ENCODE peak calls at places on chromosomes 13 and 19, in four cellular contexts. One of them, this sample, is unnamed.

GRCh38 chr13:106513025-106513424 is 22.4 kb downstream of the EFNB2 start:
- DNase-seq in B cell: no peak
- DNase-seq in uterus: no peak
- DNase-seq in fibroblast of lung: peak
- DNase-seq in this sample: no peak

GRCh38 chr19:41563847-41564514 is 12.0 kb upstream of the CEACAM21 start:
- DNase-seq in B cell: peak
- DNase-seq in uterus: no peak
- DNase-seq in fibroblast of lung: no peak
- DNase-seq in this sample: peak

GRCh38 chr13:114122591-114123211 is 9.7 kb downstream of the RASA3 start:
- DNase-seq in B cell: no peak
- DNase-seq in uterus: no peak
- DNase-seq in fibroblast of lung: no peak
- DNase-seq in this sample: no peak

GRCh38 chr19:48853483-48853882 is 14.9 kb downstream of the PLEKHA4 start:
- DNase-seq in B cell: no peak
- DNase-seq in uterus: no peak
- DNase-seq in fibroblast of lung: no peak
- DNase-seq in this sample: no peak

GRCh38 chr19:32173836-32174235 is 171.6 kb upstream of the ZNF507 start:
- DNase-seq in B cell: no peak
- DNase-seq in uterus: no peak
- DNase-seq in fibroblast of lung: no peak
- DNase-seq in this sample: no peak

GRCh38 chr13:113153810-113154748 is 4.4 kb upstream of the PROZ start:
- DNase-seq in B cell: peak
- DNase-seq in uterus: peak
- DNase-seq in fibroblast of lung: peak
- DNase-seq in this sample: peak

GRCh38 chr13:63497601-63498000 is 2082.0 kb upstream of the PCDH20 start:
- DNase-seq in B cell: no peak
- DNase-seq in uterus: no peak
- DNase-seq in fibroblast of lung: peak
- DNase-seq in this sample: no peak

GRCh38 chr19:29843180-29844051 is 31.6 kb downstream of the CCNE1 start:
- DNase-seq in B cell: no peak
- DNase-seq in uterus: no peak
- DNase-seq in fibroblast of lung: no peak
- DNase-seq in this sample: no peak

GRCh38 chr19:48487944-48488343 is 18.8 kb downstream of the CYTH2 start:
- DNase-seq in B cell: no peak
- DNase-seq in uterus: no peak
- DNase-seq in fibroblast of lung: peak
- DNase-seq in this sample: no peak

GRCh38 chr13:53112522-53112921 is 83.9 kb downstream of the OLFM4 start:
- DNase-seq in B cell: no peak
- DNase-seq in uterus: no peak
- DNase-seq in fibroblast of lung: no peak
- DNase-seq in this sample: no peak

GRCh38 chr19:4474504-4475136 is 2.5 kb downstream of the HDGFL2 start:
- DNase-seq in B cell: no peak
- DNase-seq in uterus: no peak
- DNase-seq in fibroblast of lung: peak
- DNase-seq in this sample: peak

GRCh38 chr19:16327131-16327450 is 2.5 kb downstream of the KLF2 start:
- DNase-seq in B cell: no peak
- DNase-seq in uterus: no peak
- DNase-seq in fibroblast of lung: no peak
- DNase-seq in this sample: no peak

GRCh38 chr13:106453101-106453500 is 82.4 kb downstream of the EFNB2 start:
- DNase-seq in B cell: no peak
- DNase-seq in uterus: no peak
- DNase-seq in fibroblast of lung: no peak
- DNase-seq in this sample: no peak

GRCh38 chr19:16588089-16588823 is 16.0 kb upstream of the SLC35E1 start:
- DNase-seq in B cell: peak
- DNase-seq in uterus: no peak
- DNase-seq in fibroblast of lung: peak
- DNase-seq in this sample: peak

GRCh38 chr13:99916366-99917103 is 55.0 kb downstream of the ZIC5 start:
- DNase-seq in B cell: no peak
- DNase-seq in uterus: no peak
- DNase-seq in fibroblast of lung: peak
- DNase-seq in this sample: peak

GRCh38 chr19:2495651-2496316 is 19.9 kb downstream of the GADD45B start:
- DNase-seq in B cell: peak
- DNase-seq in uterus: peak
- DNase-seq in fibroblast of lung: no peak
- DNase-seq in this sample: no peak

GRCh38 chr13:111415765-111416164 is 95.3 kb downstream of the TEX29 start:
- DNase-seq in B cell: no peak
- DNase-seq in uterus: no peak
- DNase-seq in fibroblast of lung: no peak
- DNase-seq in this sample: no peak

GRCh38 chr19:33248954-33249613 is 23.4 kb upstream of the SLC7A10 start:
- DNase-seq in B cell: no peak
- DNase-seq in uterus: no peak
- DNase-seq in fibroblast of lung: no peak
- DNase-seq in this sample: no peak

GRCh38 chr13:100128373-100128772 is 39.5 kb downstream of the PCCA start:
- DNase-seq in B cell: no peak
- DNase-seq in uterus: no peak
- DNase-seq in fibroblast of lung: peak
- DNase-seq in this sample: no peak

GRCh38 chr13:41308241-41308640 is 2.8 kb upstream of the NAA16 start:
- DNase-seq in B cell: no peak
- DNase-seq in uterus: no peak
- DNase-seq in fibroblast of lung: peak
- DNase-seq in this sample: no peak

GRCh38 chr19:38209671-38210457 is 14.2 kb downstream of the DPF1 start:
- DNase-seq in B cell: no peak
- DNase-seq in uterus: peak
- DNase-seq in fibroblast of lung: peak
- DNase-seq in this sample: no peak

GRCh38 chr19:45770192-45771101 is 1.4 kb upstream of the SIX5 start:
- DNase-seq in B cell: peak
- DNase-seq in uterus: peak
- DNase-seq in fibroblast of lung: peak
- DNase-seq in this sample: peak

GRCh38 chr13:80072231-80072630 is 268.7 kb downstream of the SPRY2 start:
- DNase-seq in B cell: no peak
- DNase-seq in uterus: no peak
- DNase-seq in fibroblast of lung: no peak
- DNase-seq in this sample: no peak

GRCh38 chr13:24627090-24627714 is 53.0 kb upstream of the ATP12A start:
- DNase-seq in B cell: no peak
- DNase-seq in uterus: no peak
- DNase-seq in fibroblast of lung: no peak
- DNase-seq in this sample: no peak

GRCh38 chr19:15421726-15422260 is 3.0 kb upstream of the AKAP8L start:
- DNase-seq in B cell: no peak
- DNase-seq in uterus: no peak
- DNase-seq in fibroblast of lung: no peak
- DNase-seq in this sample: no peak

GRCh38 chr19:36547001-36547732 is 19.1 kb upstream of the ZNF260 start:
- DNase-seq in B cell: no peak
- DNase-seq in uterus: no peak
- DNase-seq in fibroblast of lung: peak
- DNase-seq in this sample: no peak

DNA sequence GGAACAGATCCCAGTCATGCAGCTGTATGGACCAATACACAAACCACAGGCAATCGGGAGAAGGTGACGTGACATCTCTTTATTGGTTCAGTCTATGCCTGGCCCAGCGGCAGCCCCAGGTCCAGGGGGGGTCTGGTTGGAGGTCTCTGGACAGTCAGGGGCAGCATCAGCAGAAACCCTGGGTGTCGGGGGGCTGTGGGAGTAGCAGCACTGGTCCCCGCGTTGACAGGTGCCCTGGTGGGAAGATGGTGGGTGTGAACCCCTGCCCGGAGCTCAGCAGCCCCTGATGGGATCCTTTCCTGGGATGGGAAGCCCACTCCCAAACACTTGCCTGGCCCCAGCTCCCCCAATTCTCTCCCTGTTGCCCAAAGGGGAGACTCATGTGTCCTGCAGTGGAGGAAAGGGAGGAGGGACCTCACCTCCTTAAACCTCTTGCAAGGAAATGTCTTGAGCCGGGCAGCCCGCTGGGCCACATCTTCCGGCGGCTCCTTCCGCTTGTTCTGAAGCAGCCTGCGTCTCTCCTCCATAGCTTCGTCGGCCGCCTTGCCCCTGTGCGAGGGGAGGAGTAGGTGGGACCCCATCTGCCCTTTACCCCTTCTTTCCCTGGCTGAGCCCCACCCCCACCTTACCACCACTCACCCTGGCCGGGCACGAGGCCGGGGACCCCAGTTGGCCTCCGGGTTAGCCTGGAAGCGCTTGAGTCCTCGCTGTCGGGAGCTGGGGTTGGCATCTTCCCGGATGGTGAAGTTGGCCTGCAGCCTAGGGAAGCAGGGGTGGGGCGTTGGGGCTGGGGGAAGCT is 2.4 kb upstream of the LYL1 start:
- DNase-seq in B cell: peak
- DNase-seq in uterus: peak
- DNase-seq in fibroblast of lung: no peak
- DNase-seq in this sample: peak
- TF ChIP-seq CTCF in B cell: peak
- TF ChIP-seq CTCF in uterus: no peak
- TF ChIP-seq CTCF in fibroblast of lung: no peak
- TF ChIP-seq CTCF in this sample: no peak

DNA sequence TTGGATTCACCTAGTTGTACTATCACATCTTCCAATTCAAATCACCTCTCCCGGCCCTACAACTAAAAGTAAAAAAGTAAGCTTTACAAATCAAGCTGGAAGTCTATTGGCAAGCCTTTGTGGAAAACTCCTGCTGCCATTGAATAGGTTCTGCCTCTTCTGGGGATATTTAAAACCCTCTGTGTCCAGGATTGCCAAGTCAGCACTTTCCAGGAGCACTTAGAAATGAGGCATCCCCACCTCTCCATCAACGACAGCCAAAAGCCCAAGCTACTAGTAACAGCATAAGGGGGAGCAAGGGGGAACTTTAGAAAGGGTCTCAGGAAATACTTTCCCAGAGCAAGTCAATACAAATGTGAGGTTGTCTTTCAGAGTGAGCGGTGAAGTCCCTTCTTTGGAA is 85.0 kb upstream of the OBI1 start:
- DNase-seq in B cell: no peak
- DNase-seq in uterus: no peak
- DNase-seq in fibroblast of lung: no peak
- DNase-seq in this sample: no peak
- TF ChIP-seq CTCF in B cell: no peak
- TF ChIP-seq CTCF in uterus: no peak
- TF ChIP-seq CTCF in fibroblast of lung: no peak
- TF ChIP-seq CTCF in this sample: no peak

GRCh38 chr13:90336507-90336906 is 1011.0 kb upstream of the MIR17HG start:
- DNase-seq in B cell: no peak
- DNase-seq in uterus: no peak
- DNase-seq in fibroblast of lung: no peak
- DNase-seq in this sample: no peak

GRCh38 chr13:90331974-90332373 is 1015.5 kb upstream of the MIR17HG start:
- DNase-seq in B cell: no peak
- DNase-seq in uterus: no peak
- DNase-seq in fibroblast of lung: no peak
- DNase-seq in this sample: no peak
- TF ChIP-seq CTCF in B cell: no peak
- TF ChIP-seq CTCF in uterus: no peak
- TF ChIP-seq CTCF in fibroblast of lung: no peak
- TF ChIP-seq CTCF in this sample: no peak

DNA sequence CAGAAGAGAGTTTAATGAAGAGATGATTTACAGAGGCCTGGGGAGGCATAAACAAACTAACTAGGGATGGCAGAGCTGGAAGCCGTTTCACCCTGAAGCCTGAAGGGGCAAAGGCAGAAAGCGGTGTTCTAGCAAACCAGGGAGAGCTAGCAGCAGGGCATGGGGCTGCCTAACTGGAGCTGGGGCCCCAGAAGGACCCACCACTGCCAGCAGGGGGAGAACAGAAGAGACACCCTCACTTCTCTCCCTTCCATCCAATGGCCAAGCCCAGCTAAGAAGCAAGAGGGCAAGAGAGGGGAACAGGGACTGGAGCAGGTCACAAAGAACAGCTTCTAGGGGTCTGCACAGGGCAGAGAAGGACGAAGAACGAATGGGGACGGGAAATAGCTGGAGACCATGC is 195.5 kb downstream of the KATNAL1 start:
- DNase-seq in B cell: no peak
- DNase-seq in uterus: no peak
- DNase-seq in fibroblast of lung: no peak
- DNase-seq in this sample: peak
- TF ChIP-seq CTCF in B cell: no peak
- TF ChIP-seq CTCF in uterus: no peak
- TF ChIP-seq CTCF in fibroblast of lung: peak
- TF ChIP-seq CTCF in this sample: no peak

DNA sequence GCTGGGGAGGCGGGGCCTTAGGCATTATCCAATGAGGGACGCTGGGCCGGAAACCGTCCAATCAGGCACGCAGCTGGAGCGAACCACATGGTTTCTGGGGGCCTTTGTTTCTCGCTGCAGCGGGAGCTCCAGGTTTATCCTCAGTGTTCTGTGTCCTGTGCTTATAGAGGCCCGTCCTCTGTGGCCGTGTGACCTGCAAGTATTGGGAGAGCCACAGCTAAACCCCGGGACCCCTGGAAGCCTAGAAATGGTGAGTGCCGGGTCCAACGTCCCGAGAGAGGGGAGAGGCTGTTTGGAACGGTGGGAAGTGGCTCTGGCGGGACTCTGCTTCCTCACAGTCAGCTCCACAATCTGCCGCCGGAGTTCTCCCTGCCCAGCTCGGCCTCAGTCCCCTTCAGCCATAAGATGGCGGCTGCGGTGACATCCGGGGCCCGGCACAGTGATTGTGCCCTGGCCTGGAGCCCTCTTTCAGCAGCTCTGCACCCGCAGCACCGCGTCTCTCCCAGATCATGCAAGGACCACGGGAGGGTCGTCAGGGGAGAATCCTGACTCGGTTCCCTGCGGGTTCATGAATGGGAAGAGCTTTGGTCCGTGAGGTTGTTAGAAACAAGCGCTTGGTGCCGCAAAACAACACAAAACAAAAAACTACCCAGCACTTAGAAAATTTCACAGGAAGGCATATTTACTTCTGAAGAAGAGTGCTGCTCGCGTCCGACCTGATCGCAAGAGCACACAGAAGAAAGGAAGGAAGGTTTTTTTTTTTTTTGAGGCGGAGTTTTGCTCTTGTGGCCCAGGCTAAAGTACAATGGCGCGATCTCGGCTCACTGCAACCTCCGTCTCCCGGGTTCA is at the start of gene ZNF253:
- DNase-seq in B cell: peak
- DNase-seq in uterus: peak
- DNase-seq in fibroblast of lung: peak
- DNase-seq in this sample: peak
- TF ChIP-seq CTCF in B cell: no peak
- TF ChIP-seq CTCF in uterus: no peak
- TF ChIP-seq CTCF in fibroblast of lung: no peak
- TF ChIP-seq CTCF in this sample: no peak

This sample was measured in GM10248.